ENCODE peak calls at places on chromosomes 2 and 18, in five cellular contexts. O is IMR-90, W is H9, K is astrocyte, C is mammary epithelial cell. U is an unnamed sample.
A peak's percentile ranks its signal among the peaks of the same experiment; 100 is the strongest.

GRCh38 chr2:45708501-45708900 is 57.0 kb downstream of the PRKCE start:
- DNase-seq in O (no peak), W (no peak), K (no peak), C (no peak), U (no peak)

GRCh38 chr2:152620985-152621384 is 96.3 kb downstream of the PRPF40A start:
- DNase-seq in O (no peak), W (no peak), K (no peak), C (no peak), U (no peak)

GRCh38 chr2:66962625-66963207 is 434.4 kb upstream of the ETAA1 start:
- DNase-seq in O (no peak), W (no peak), K (peak; percentile 39), C (no peak), U (no peak)

GRCh38 chr2:85926526-85926925 is 37.7 kb upstream of the ST3GAL5 start:
- DNase-seq in O (no peak), W (no peak), K (no peak), C (no peak), U (no peak)

GRCh38 chr2:21042708-21042957 is 1.2 kb downstream of the APOB start:
- DNase-seq in O (no peak), W (no peak), K (no peak), C (no peak), U (no peak)

GRCh38 chr2:21585863-21586262 is 462.1 kb downstream of the TDRD15 start:
- DNase-seq in O (no peak), W (no peak), K (no peak), C (no peak), U (no peak)

GRCh38 chr18:27188309-27188708 is 3.2 kb upstream of the CHST9 start:
- DNase-seq in O (no peak), W (no peak), K (no peak), C (no peak), U (no peak)

GRCh38 chr18:9688036-9688741 is 19.9 kb upstream of the RAB31 start:
- DNase-seq in O (peak; percentile 77), W (no peak), K (peak; percentile 81), C (peak; percentile 78), U (no peak)

GRCh38 chr2:225337183-225337582 is 62.3 kb upstream of the NYAP2 start:
- DNase-seq in O (peak; percentile 80), W (no peak), K (peak; percentile 87), C (no peak), U (no peak)

GRCh38 chr18:34794346-34794745 is 84.2 kb downstream of the DTNA start:
- DNase-seq in O (no peak), W (no peak), K (no peak), C (no peak), U (no peak)

GRCh38 chr2:190837991-190838390 is 42.6 kb upstream of the GLS start:
- DNase-seq in O (no peak), W (no peak), K (peak; percentile 61), C (peak; percentile 62), U (no peak)

GRCh38 chr2:62774555-62775366 is 69.2 kb downstream of the EHBP1 start:
- DNase-seq in O (peak; percentile 63), W (no peak), K (peak; percentile 61), C (peak; percentile 46), U (peak; percentile 47)

GRCh38 chr2:145652992-145653545 is 1133.2 kb upstream of the ZEB2 start:
- DNase-seq in O (peak; percentile 95), W (no peak), K (peak; percentile 85), C (peak; percentile 94), U (no peak)

GRCh38 chr2:50438293-50438692 is 593.6 kb downstream of the NRXN1 start:
- DNase-seq in O (no peak), W (no peak), K (no peak), C (no peak), U (no peak)

GRCh38 chr18:13201315-13201714 is 17.2 kb upstream of the LDLRAD4 start:
- DNase-seq in O (no peak), W (no peak), K (no peak), C (no peak), U (no peak)

GRCh38 chr18:68779169-68779568 is 18.7 kb upstream of the CCDC102B start:
- DNase-seq in O (peak; percentile 83), W (no peak), K (no peak), C (peak; percentile 41), U (no peak)

GRCh38 chr2:197969391-197969893 is 165.0 kb downstream of the PLCL1 start:
- DNase-seq in O (peak; percentile 65), W (no peak), K (peak; percentile 82), C (peak; percentile 30), U (no peak)

GRCh38 chr2:239399404-239399999 is 1.3 kb downstream of the HDAC4 start:
- DNase-seq in O (peak; percentile 8), W (peak; percentile 24), K (no peak), C (peak; percentile 17), U (no peak)

GRCh38 chr2:28543316-28544068 is 47.6 kb downstream of the PLB1 start:
- DNase-seq in O (peak; percentile 14), W (no peak), K (no peak), C (no peak), U (no peak)

GRCh38 chr2:219916261-219916660 is 288.8 kb downstream of the SLC4A3 start:
- DNase-seq in O (no peak), W (no peak), K (no peak), C (no peak), U (no peak)

GRCh38 chr18:74378179-74378682 is 62.6 kb downstream of the C18orf63 start:
- DNase-seq in O (no peak), W (no peak), K (no peak), C (no peak), U (no peak)

GRCh38 chr2:27285481-27285880 is 3.3 kb downstream of the TRIM54 start:
- DNase-seq in O (no peak), W (no peak), K (no peak), C (no peak), U (no peak)

GRCh38 chr2:26422947-26423629 is 21.4 kb downstream of the DRC1 start:
- DNase-seq in O (no peak), W (no peak), K (no peak), C (no peak), U (no peak)

GRCh38 chr2:234051374-234052070 is 1.0 kb downstream of the SPP2 start:
- DNase-seq in O (peak; percentile 31), W (no peak), K (peak; percentile 50), C (peak; percentile 30), U (no peak)

GRCh38 chr18:23934252-23934651 is 80.3 kb upstream of the TTC39C start:
- DNase-seq in O (no peak), W (no peak), K (no peak), C (no peak), U (peak; percentile 67)

GRCh38 chr2:4882421-4882820 is 809.8 kb upstream of the SOX11 start:
- DNase-seq in O (no peak), W (no peak), K (no peak), C (no peak), U (no peak)

GRCh38 chr18:68837665-68838390 is 39.9 kb downstream of the CCDC102B start:
- DNase-seq in O (peak; percentile 77), W (no peak), K (peak; percentile 29), C (no peak), U (no peak)

GRCh38 chr2:74293191-74294065 is 49.8 kb downstream of the SLC4A5 start:
- DNase-seq in O (peak; percentile 6), W (no peak), K (peak; percentile 23), C (no peak), U (no peak)

GRCh38 chr2:233814063-233814435 is 35.9 kb downstream of the MROH2A start:
- DNase-seq in O (peak; percentile 5), W (peak; percentile 34), K (no peak), C (no peak), U (no peak)

GRCh38 chr2:123051136-123051535 is 974.0 kb upstream of the CNTNAP5 start:
- DNase-seq in O (no peak), W (no peak), K (no peak), C (no peak), U (no peak)

GRCh38 chr2:25339121-25339738 is 2.5 kb downstream of the DNMT3A start:
- DNase-seq in O (no peak), W (no peak), K (no peak), C (no peak), U (no peak)
- H4K20me1 ChIP-seq in O (peaks cover 52% of the 10 kb centered on the region), W (no peaks in the 10 kb centered on the region), K (peaks cover 65% of the 10 kb centered on the region), C (no peaks in the 10 kb centered on the region), U (no peaks in the 10 kb centered on the region)

DNA sequence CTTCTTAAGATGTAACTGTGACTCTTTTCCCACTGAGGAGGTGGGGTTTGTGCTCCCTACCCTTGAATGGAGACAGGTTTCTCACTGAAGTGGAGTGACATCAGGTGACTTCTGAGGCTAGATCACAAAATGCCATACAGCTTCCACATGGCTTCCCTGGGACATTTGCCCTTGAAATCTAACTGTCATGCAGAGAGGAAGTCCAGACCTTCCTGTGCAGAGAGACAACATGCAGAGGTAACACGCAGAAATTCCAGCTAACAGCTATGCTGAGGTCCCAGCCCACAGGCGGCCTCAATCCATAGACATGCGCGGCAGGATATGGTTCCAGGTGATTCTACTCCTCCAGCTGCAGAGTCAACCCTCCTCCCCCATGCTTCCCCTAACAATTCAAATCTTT is 119.0 kb downstream of the TRIB2 start:
- DNase-seq in O (no peak), W (no peak), K (no peak), C (no peak), U (no peak)
- H2AFZ ChIP-seq in O (no peak overlapping the region), W (no peak overlapping the region), K (no peak overlapping the region), C (no peak overlapping the region), U (no peak overlapping the region)

DNA sequence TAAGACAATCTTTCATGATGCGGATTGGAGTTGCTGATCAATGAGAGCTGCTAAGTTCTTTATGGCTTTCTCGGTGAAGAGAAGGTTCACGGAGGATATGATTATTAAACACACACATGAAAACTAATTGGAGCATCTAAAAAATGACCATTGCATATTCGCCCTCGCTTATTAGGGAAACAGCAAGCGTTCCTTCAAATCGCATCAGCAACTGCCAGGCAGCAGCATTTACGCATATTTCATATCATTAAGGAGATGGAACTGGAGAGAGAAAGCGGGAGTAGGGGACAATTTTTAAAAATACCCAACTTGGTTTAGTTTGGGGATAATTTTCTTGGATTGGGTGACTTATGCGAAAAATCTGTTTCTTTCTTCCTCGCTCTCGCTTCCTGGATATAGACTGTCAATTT is 693 bp downstream of the EML6 start:
- DNase-seq in O (no peak), W (no peak), K (no peak), C (peak; percentile 35), U (no peak)
- H3K27ac ChIP-seq in O (no peak overlapping the region), W (no peak overlapping the region), K (no peak overlapping the region), C (no peak overlapping the region), U (peak overlapping the region; percentile 69)

GRCh38 chr2:229725716-229726346 is 11.5 kb upstream of the DNER start:
- DNase-seq in O (peak; percentile 95), W (no peak), K (peak; percentile 86), C (no peak), U (no peak)

GRCh38 chr2:229731363-229731762 is 17.0 kb upstream of the DNER start:
- DNase-seq in O (no peak), W (no peak), K (no peak), C (no peak), U (no peak)

GRCh38 chr2:229726643-229727042 is 12.3 kb upstream of the DNER start:
- DNase-seq in O (no peak), W (no peak), K (no peak), C (no peak), U (no peak)

GRCh38 chr2:229731916-229732315 is 17.6 kb upstream of the DNER start:
- DNase-seq in O (peak; percentile 17), W (no peak), K (no peak), C (no peak), U (no peak)

DNA sequence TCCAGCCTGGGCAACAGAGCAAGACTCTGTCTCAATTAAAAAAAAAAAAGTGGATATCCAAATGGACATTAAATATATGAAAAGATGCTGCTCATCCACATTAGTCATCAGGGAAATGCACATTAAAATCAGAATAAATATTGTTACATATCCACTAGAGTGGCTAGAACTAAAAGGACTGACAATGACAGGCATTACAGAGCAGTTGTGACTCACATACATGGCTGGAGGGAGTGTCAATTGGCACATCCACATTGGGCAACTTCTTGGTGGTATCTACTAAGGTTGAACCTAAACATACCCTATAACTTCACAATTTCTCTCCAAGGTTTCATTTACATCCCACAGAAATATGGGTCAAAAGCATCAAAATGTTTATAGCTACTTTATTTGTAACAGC is 14.0 kb upstream of the DNER start:
- DNase-seq in O (peak; percentile 3), W (no peak), K (no peak), C (peak; percentile 50), U (no peak)
- H4K20me1 ChIP-seq in O (no peaks in the 10 kb centered on the region), W (no peaks in the 10 kb centered on the region), K (no peaks in the 10 kb centered on the region), C (no peaks in the 10 kb centered on the region), U (no peaks in the 10 kb centered on the region)

U was measured in OCI-LY7.